ENCODE peak calls at places on chromosomes 6 and 20, in five cellular contexts. One of them, this sample, is unnamed.

GRCh38 chr6:73182021-73182607 is 43.2 kb downstream of the KHDC1L start:
- DNase-seq in OCI-LY7: no peak
- DNase-seq in fibroblast of the aortic adventitia: no peak
- DNase-seq in spleen: no peak
- DNase-seq in NCI-H748 treated with DMSO at 0.1 percent for 48 hours: no peak
- DNase-seq in this sample: no peak

GRCh38 chr6:122645256-122645655 is 35.1 kb downstream of the PKIB start:
- DNase-seq in OCI-LY7: no peak
- DNase-seq in fibroblast of the aortic adventitia: no peak
- DNase-seq in spleen: no peak
- DNase-seq in NCI-H748 treated with DMSO at 0.1 percent for 48 hours: no peak
- DNase-seq in this sample: no peak

GRCh38 chr6:84618046-84618752 is 146.2 kb downstream of the TBX18 start:
- DNase-seq in OCI-LY7: no peak
- DNase-seq in fibroblast of the aortic adventitia: peak
- DNase-seq in spleen: no peak
- DNase-seq in NCI-H748 treated with DMSO at 0.1 percent for 48 hours: no peak
- DNase-seq in this sample: no peak

GRCh38 chr20:21509597-21510331 is 4.1 kb downstream of the NKX2-2 start:
- DNase-seq in OCI-LY7: no peak
- DNase-seq in fibroblast of the aortic adventitia: peak
- DNase-seq in spleen: no peak
- DNase-seq in NCI-H748 treated with DMSO at 0.1 percent for 48 hours: no peak
- DNase-seq in this sample: peak

GRCh38 chr6:138099832-138100231 is 7.4 kb downstream of the PERP start:
- DNase-seq in OCI-LY7: no peak
- DNase-seq in fibroblast of the aortic adventitia: peak
- DNase-seq in spleen: no peak
- DNase-seq in NCI-H748 treated with DMSO at 0.1 percent for 48 hours: no peak
- DNase-seq in this sample: no peak

GRCh38 chr20:35992713-35993335 is 24.4 kb downstream of the CNBD2 start:
- DNase-seq in OCI-LY7: peak
- DNase-seq in fibroblast of the aortic adventitia: peak
- DNase-seq in spleen: peak
- DNase-seq in NCI-H748 treated with DMSO at 0.1 percent for 48 hours: peak
- DNase-seq in this sample: peak

GRCh38 chr20:63138855-63139341 is 77.0 kb downstream of the YTHDF1 start:
- DNase-seq in OCI-LY7: no peak
- DNase-seq in fibroblast of the aortic adventitia: peak
- DNase-seq in spleen: peak
- DNase-seq in NCI-H748 treated with DMSO at 0.1 percent for 48 hours: no peak
- DNase-seq in this sample: no peak

GRCh38 chr20:47150403-47151152 is 205.9 kb downstream of the ZMYND8 start:
- DNase-seq in OCI-LY7: peak
- DNase-seq in fibroblast of the aortic adventitia: peak
- DNase-seq in spleen: no peak
- DNase-seq in NCI-H748 treated with DMSO at 0.1 percent for 48 hours: peak
- DNase-seq in this sample: peak

GRCh38 chr20:11799131-11799800 is 118.4 kb upstream of the BTBD3 start:
- DNase-seq in OCI-LY7: no peak
- DNase-seq in fibroblast of the aortic adventitia: no peak
- DNase-seq in spleen: no peak
- DNase-seq in NCI-H748 treated with DMSO at 0.1 percent for 48 hours: peak
- DNase-seq in this sample: no peak

GRCh38 chr6:146912730-146913680 is 291.2 kb upstream of the STXBP5 start:
- DNase-seq in OCI-LY7: no peak
- DNase-seq in fibroblast of the aortic adventitia: peak
- DNase-seq in spleen: no peak
- DNase-seq in NCI-H748 treated with DMSO at 0.1 percent for 48 hours: no peak
- DNase-seq in this sample: no peak

GRCh38 chr20:36830791-36831691 is 44.9 kb upstream of the TLDC2 start:
- DNase-seq in OCI-LY7: no peak
- DNase-seq in fibroblast of the aortic adventitia: peak
- DNase-seq in spleen: peak
- DNase-seq in NCI-H748 treated with DMSO at 0.1 percent for 48 hours: no peak
- DNase-seq in this sample: no peak

GRCh38 chr6:118403036-118403435 is 145.1 kb upstream of the PLN start:
- DNase-seq in OCI-LY7: no peak
- DNase-seq in fibroblast of the aortic adventitia: no peak
- DNase-seq in spleen: no peak
- DNase-seq in NCI-H748 treated with DMSO at 0.1 percent for 48 hours: no peak
- DNase-seq in this sample: no peak

GRCh38 chr20:33915726-33916331 is 77.9 kb upstream of the RALY start:
- DNase-seq in OCI-LY7: peak
- DNase-seq in fibroblast of the aortic adventitia: no peak
- DNase-seq in spleen: peak
- DNase-seq in NCI-H748 treated with DMSO at 0.1 percent for 48 hours: no peak
- DNase-seq in this sample: peak

GRCh38 chr6:7165002-7165735 is 57.4 kb downstream of the RREB1 start:
- DNase-seq in OCI-LY7: no peak
- DNase-seq in fibroblast of the aortic adventitia: peak
- DNase-seq in spleen: no peak
- DNase-seq in NCI-H748 treated with DMSO at 0.1 percent for 48 hours: no peak
- DNase-seq in this sample: no peak

GRCh38 chr6:110853754-110854477 is 20.7 kb upstream of the AMD1 start:
- DNase-seq in OCI-LY7: no peak
- DNase-seq in fibroblast of the aortic adventitia: no peak
- DNase-seq in spleen: no peak
- DNase-seq in NCI-H748 treated with DMSO at 0.1 percent for 48 hours: no peak
- DNase-seq in this sample: no peak

GRCh38 chr6:73586416-73586974 is 65.7 kb upstream of the EEF1A1 start:
- DNase-seq in OCI-LY7: no peak
- DNase-seq in fibroblast of the aortic adventitia: peak
- DNase-seq in spleen: no peak
- DNase-seq in NCI-H748 treated with DMSO at 0.1 percent for 48 hours: no peak
- DNase-seq in this sample: no peak

GRCh38 chr20:24148372-24148771 is 159.8 kb upstream of the GGTLC1 start:
- DNase-seq in OCI-LY7: peak
- DNase-seq in fibroblast of the aortic adventitia: no peak
- DNase-seq in spleen: no peak
- DNase-seq in NCI-H748 treated with DMSO at 0.1 percent for 48 hours: no peak
- DNase-seq in this sample: peak

GRCh38 chr6:48486876-48487275 is 375.9 kb upstream of the PTCHD4 start:
- DNase-seq in OCI-LY7: no peak
- DNase-seq in fibroblast of the aortic adventitia: peak
- DNase-seq in spleen: no peak
- DNase-seq in NCI-H748 treated with DMSO at 0.1 percent for 48 hours: no peak
- DNase-seq in this sample: no peak

GRCh38 chr6:167409689-167410088 is 84.8 kb downstream of the TTLL2 start:
- DNase-seq in OCI-LY7: no peak
- DNase-seq in fibroblast of the aortic adventitia: no peak
- DNase-seq in spleen: no peak
- DNase-seq in NCI-H748 treated with DMSO at 0.1 percent for 48 hours: no peak
- DNase-seq in this sample: no peak

GRCh38 chr20:45336530-45337366 is 11.5 kb downstream of the SDC4 start:
- DNase-seq in OCI-LY7: no peak
- DNase-seq in fibroblast of the aortic adventitia: peak
- DNase-seq in spleen: no peak
- DNase-seq in NCI-H748 treated with DMSO at 0.1 percent for 48 hours: no peak
- DNase-seq in this sample: no peak

GRCh38 chr6:165585060-165585459 is 78.0 kb downstream of the PDE10A start:
- DNase-seq in OCI-LY7: no peak
- DNase-seq in fibroblast of the aortic adventitia: peak
- DNase-seq in spleen: no peak
- DNase-seq in NCI-H748 treated with DMSO at 0.1 percent for 48 hours: no peak
- DNase-seq in this sample: no peak

GRCh38 chr6:163347021-163347446 is 67.5 kb upstream of the QKI start:
- DNase-seq in OCI-LY7: no peak
- DNase-seq in fibroblast of the aortic adventitia: no peak
- DNase-seq in spleen: no peak
- DNase-seq in NCI-H748 treated with DMSO at 0.1 percent for 48 hours: no peak
- DNase-seq in this sample: no peak

GRCh38 chr6:115539531-115539930 is 521.2 kb downstream of the FRK start:
- DNase-seq in OCI-LY7: no peak
- DNase-seq in fibroblast of the aortic adventitia: no peak
- DNase-seq in spleen: no peak
- DNase-seq in NCI-H748 treated with DMSO at 0.1 percent for 48 hours: no peak
- DNase-seq in this sample: no peak

GRCh38 chr6:148523551-148523950 is 180.9 kb downstream of the SASH1 start:
- DNase-seq in OCI-LY7: no peak
- DNase-seq in fibroblast of the aortic adventitia: peak
- DNase-seq in spleen: no peak
- DNase-seq in NCI-H748 treated with DMSO at 0.1 percent for 48 hours: no peak
- DNase-seq in this sample: no peak

GRCh38 chr20:13554706-13555105 is 84.0 kb downstream of the TASP1 start:
- DNase-seq in OCI-LY7: no peak
- DNase-seq in fibroblast of the aortic adventitia: peak
- DNase-seq in spleen: no peak
- DNase-seq in NCI-H748 treated with DMSO at 0.1 percent for 48 hours: no peak
- DNase-seq in this sample: no peak

GRCh38 chr20:47647994-47648393 is 137.3 kb downstream of the SULF2 start:
- DNase-seq in OCI-LY7: no peak
- DNase-seq in fibroblast of the aortic adventitia: no peak
- DNase-seq in spleen: no peak
- DNase-seq in NCI-H748 treated with DMSO at 0.1 percent for 48 hours: no peak
- DNase-seq in this sample: no peak

This sample was measured in KBM-7.